ENCODE peak calls at places on chromosomes 5 and 9, in nine cellular contexts. One of them, this sample, is unnamed.

GRCh38 chr9:36358486-36358885 is 41.6 kb downstream of the RNF38 start:
- DNase-seq in GM12865: no peak
- DNase-seq in heart left ventricle: no peak
- DNase-seq in sigmoid colon: no peak
- DNase-seq in foreskin fibroblast: no peak
- DNase-seq in H1: no peak
- DNase-seq in RWPE1: no peak
- DNase-seq in NB4: no peak
- DNase-seq in fibroblast of the aortic adventitia: no peak
- DNase-seq in this sample: no peak

GRCh38 chr5:136191304-136192014 is 1.5 kb downstream of the SMIM32 start:
- DNase-seq in GM12865: no peak
- DNase-seq in heart left ventricle: no peak
- DNase-seq in sigmoid colon: peak
- DNase-seq in foreskin fibroblast: no peak
- DNase-seq in H1: no peak
- DNase-seq in RWPE1: peak
- DNase-seq in NB4: peak
- DNase-seq in fibroblast of the aortic adventitia: peak
- DNase-seq in this sample: no peak

GRCh38 chr5:132090107-132090506 is 16.5 kb downstream of the CSF2 start:
- DNase-seq in GM12865: no peak
- DNase-seq in heart left ventricle: no peak
- DNase-seq in sigmoid colon: no peak
- DNase-seq in foreskin fibroblast: peak
- DNase-seq in H1: no peak
- DNase-seq in RWPE1: peak
- DNase-seq in NB4: no peak
- DNase-seq in fibroblast of the aortic adventitia: peak
- DNase-seq in this sample: no peak

GRCh38 chr9:94925751-94926456 is 199.4 kb downstream of the AOPEP start:
- DNase-seq in GM12865: no peak
- DNase-seq in heart left ventricle: no peak
- DNase-seq in sigmoid colon: no peak
- DNase-seq in foreskin fibroblast: no peak
- DNase-seq in H1: no peak
- DNase-seq in RWPE1: no peak
- DNase-seq in NB4: no peak
- DNase-seq in fibroblast of the aortic adventitia: no peak
- DNase-seq in this sample: no peak

GRCh38 chr9:127950513-127951210 is 13.0 kb upstream of the DPM2 start:
- DNase-seq in GM12865: no peak
- DNase-seq in heart left ventricle: no peak
- DNase-seq in sigmoid colon: peak
- DNase-seq in foreskin fibroblast: no peak
- DNase-seq in H1: no peak
- DNase-seq in RWPE1: no peak
- DNase-seq in NB4: no peak
- DNase-seq in fibroblast of the aortic adventitia: no peak
- DNase-seq in this sample: no peak

GRCh38 chr9:73680831-73681230 is 529.2 kb downstream of the ANXA1 start:
- DNase-seq in GM12865: no peak
- DNase-seq in heart left ventricle: no peak
- DNase-seq in sigmoid colon: no peak
- DNase-seq in foreskin fibroblast: no peak
- DNase-seq in H1: no peak
- DNase-seq in RWPE1: no peak
- DNase-seq in NB4: no peak
- DNase-seq in fibroblast of the aortic adventitia: no peak
- DNase-seq in this sample: no peak

GRCh38 chr9:70479880-70480291 is 65.4 kb upstream of the KLF9 start:
- DNase-seq in GM12865: no peak
- DNase-seq in heart left ventricle: no peak
- DNase-seq in sigmoid colon: peak
- DNase-seq in foreskin fibroblast: peak
- DNase-seq in H1: peak
- DNase-seq in RWPE1: peak
- DNase-seq in NB4: no peak
- DNase-seq in fibroblast of the aortic adventitia: peak
- DNase-seq in this sample: no peak

GRCh38 chr9:33498387-33498786 is 24.7 kb upstream of the NOL6 start:
- DNase-seq in GM12865: peak
- DNase-seq in heart left ventricle: no peak
- DNase-seq in sigmoid colon: no peak
- DNase-seq in foreskin fibroblast: no peak
- DNase-seq in H1: no peak
- DNase-seq in RWPE1: no peak
- DNase-seq in NB4: peak
- DNase-seq in fibroblast of the aortic adventitia: peak
- DNase-seq in this sample: no peak

GRCh38 chr5:118791986-118792734 is 196.2 kb downstream of the DTWD2 start:
- DNase-seq in GM12865: peak
- DNase-seq in heart left ventricle: no peak
- DNase-seq in sigmoid colon: no peak
- DNase-seq in foreskin fibroblast: peak
- DNase-seq in H1: peak
- DNase-seq in RWPE1: peak
- DNase-seq in NB4: peak
- DNase-seq in fibroblast of the aortic adventitia: peak
- DNase-seq in this sample: peak

GRCh38 chr5:153551537-153552079 is 61.1 kb downstream of the GRIA1 start:
- DNase-seq in GM12865: no peak
- DNase-seq in heart left ventricle: no peak
- DNase-seq in sigmoid colon: no peak
- DNase-seq in foreskin fibroblast: peak
- DNase-seq in H1: peak
- DNase-seq in RWPE1: peak
- DNase-seq in NB4: no peak
- DNase-seq in fibroblast of the aortic adventitia: peak
- DNase-seq in this sample: no peak

GRCh38 chr9:74946686-74947085 is 6.0 kb downstream of the C9orf40 start:
- DNase-seq in GM12865: no peak
- DNase-seq in heart left ventricle: no peak
- DNase-seq in sigmoid colon: no peak
- DNase-seq in foreskin fibroblast: no peak
- DNase-seq in H1: no peak
- DNase-seq in RWPE1: no peak
- DNase-seq in NB4: no peak
- DNase-seq in fibroblast of the aortic adventitia: no peak
- DNase-seq in this sample: no peak

GRCh38 chr5:83922699-83923098 is 202.0 kb upstream of the HAPLN1 start:
- DNase-seq in GM12865: no peak
- DNase-seq in heart left ventricle: no peak
- DNase-seq in sigmoid colon: no peak
- DNase-seq in foreskin fibroblast: no peak
- DNase-seq in H1: no peak
- DNase-seq in RWPE1: no peak
- DNase-seq in NB4: peak
- DNase-seq in fibroblast of the aortic adventitia: no peak
- DNase-seq in this sample: no peak

GRCh38 chr9:137349471-137350033 is 47.5 kb upstream of the NRARP start:
- DNase-seq in GM12865: no peak
- DNase-seq in heart left ventricle: no peak
- DNase-seq in sigmoid colon: no peak
- DNase-seq in foreskin fibroblast: no peak
- DNase-seq in H1: no peak
- DNase-seq in RWPE1: no peak
- DNase-seq in NB4: no peak
- DNase-seq in fibroblast of the aortic adventitia: no peak
- DNase-seq in this sample: no peak

GRCh38 chr5:151155777-151156731 is 1.5 kb downstream of the ANXA6 start:
- DNase-seq in GM12865: peak
- DNase-seq in heart left ventricle: peak
- DNase-seq in sigmoid colon: peak
- DNase-seq in foreskin fibroblast: peak
- DNase-seq in H1: no peak
- DNase-seq in RWPE1: no peak
- DNase-seq in NB4: peak
- DNase-seq in fibroblast of the aortic adventitia: peak
- DNase-seq in this sample: peak

GRCh38 chr5:142012792-142013388 is at the start of gene GNPDA1:
- DNase-seq in GM12865: peak
- DNase-seq in heart left ventricle: peak
- DNase-seq in sigmoid colon: peak
- DNase-seq in foreskin fibroblast: peak
- DNase-seq in H1: peak
- DNase-seq in RWPE1: peak
- DNase-seq in NB4: peak
- DNase-seq in fibroblast of the aortic adventitia: peak
- DNase-seq in this sample: peak
- TF ChIP-seq CTCF in GM12865: peak
- TF ChIP-seq CTCF in heart left ventricle: no peak
- TF ChIP-seq CTCF in sigmoid colon: no peak
- TF ChIP-seq CTCF in foreskin fibroblast: no peak
- TF ChIP-seq CTCF in H1: no peak
- TF ChIP-seq CTCF in RWPE1: peak
- TF ChIP-seq CTCF in NB4: no peak
- TF ChIP-seq CTCF in fibroblast of the aortic adventitia: no peak
- TF ChIP-seq CTCF in this sample: no peak

GRCh38 chr5:77971965-77972544 is 195.9 kb upstream of the TBCA start:
- DNase-seq in GM12865: no peak
- DNase-seq in heart left ventricle: no peak
- DNase-seq in sigmoid colon: no peak
- DNase-seq in foreskin fibroblast: no peak
- DNase-seq in H1: no peak
- DNase-seq in RWPE1: no peak
- DNase-seq in NB4: no peak
- DNase-seq in fibroblast of the aortic adventitia: no peak
- DNase-seq in this sample: no peak

GRCh38 chr5:77974576-77974975 is 198.4 kb upstream of the TBCA start:
- DNase-seq in GM12865: no peak
- DNase-seq in heart left ventricle: no peak
- DNase-seq in sigmoid colon: no peak
- DNase-seq in foreskin fibroblast: no peak
- DNase-seq in H1: no peak
- DNase-seq in RWPE1: no peak
- DNase-seq in NB4: no peak
- DNase-seq in fibroblast of the aortic adventitia: no peak
- DNase-seq in this sample: no peak

GRCh38 chr5:77970891-77971290 is 194.8 kb upstream of the TBCA start:
- DNase-seq in GM12865: no peak
- DNase-seq in heart left ventricle: no peak
- DNase-seq in sigmoid colon: no peak
- DNase-seq in foreskin fibroblast: no peak
- DNase-seq in H1: no peak
- DNase-seq in RWPE1: no peak
- DNase-seq in NB4: no peak
- DNase-seq in fibroblast of the aortic adventitia: no peak
- DNase-seq in this sample: no peak

GRCh38 chr5:77973253-77973609 is 197.1 kb upstream of the TBCA start:
- DNase-seq in GM12865: no peak
- DNase-seq in heart left ventricle: no peak
- DNase-seq in sigmoid colon: no peak
- DNase-seq in foreskin fibroblast: no peak
- DNase-seq in H1: no peak
- DNase-seq in RWPE1: no peak
- DNase-seq in NB4: no peak
- DNase-seq in fibroblast of the aortic adventitia: no peak
- DNase-seq in this sample: no peak

DNA sequence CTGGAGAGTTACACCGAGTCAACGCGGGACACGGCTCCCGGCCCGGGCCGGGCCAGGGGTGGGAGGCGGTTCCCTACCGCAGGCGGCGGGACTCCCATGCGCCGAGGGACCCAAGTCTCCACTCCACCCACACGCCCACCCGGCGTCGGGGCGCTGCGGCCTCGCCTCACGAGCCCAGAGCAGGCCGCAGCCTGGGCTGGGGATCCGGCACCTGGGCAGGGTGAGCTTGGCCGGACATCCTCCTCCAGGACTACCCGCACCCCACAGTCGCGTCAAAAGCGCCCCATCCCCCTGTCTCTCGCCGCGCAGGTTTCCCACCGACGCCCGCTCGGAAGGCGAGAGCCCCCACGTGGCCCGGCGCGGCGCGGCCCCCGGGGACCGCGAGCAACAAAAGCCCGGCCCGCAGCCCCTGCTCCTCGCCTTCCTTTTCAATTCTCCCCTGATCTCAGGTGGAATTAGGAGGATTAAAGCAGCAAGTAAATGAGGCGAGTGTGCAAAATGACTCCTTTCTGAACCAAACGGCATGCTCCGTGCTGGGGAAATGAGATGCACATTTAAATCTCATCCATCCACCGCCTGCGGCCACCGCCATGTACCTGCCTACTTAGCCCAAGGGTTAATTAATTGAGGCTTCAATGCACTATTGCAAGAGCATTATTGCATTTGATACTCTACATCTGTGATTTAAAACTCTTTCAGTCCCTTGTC is 196.6 kb upstream of the TBCA start:
- DNase-seq in GM12865: peak
- DNase-seq in heart left ventricle: no peak
- DNase-seq in sigmoid colon: no peak
- DNase-seq in foreskin fibroblast: no peak
- DNase-seq in H1: no peak
- DNase-seq in RWPE1: no peak
- DNase-seq in NB4: no peak
- DNase-seq in fibroblast of the aortic adventitia: no peak
- DNase-seq in this sample: peak
- TF ChIP-seq CTCF in GM12865: peak
- TF ChIP-seq CTCF in heart left ventricle: no peak
- TF ChIP-seq CTCF in sigmoid colon: no peak
- TF ChIP-seq CTCF in foreskin fibroblast: peak
- TF ChIP-seq CTCF in H1: peak
- TF ChIP-seq CTCF in RWPE1: no peak
- TF ChIP-seq CTCF in NB4: no peak
- TF ChIP-seq CTCF in fibroblast of the aortic adventitia: no peak
- TF ChIP-seq CTCF in this sample: peak

GRCh38 chr9:21800931-21801682 is 1.3 kb upstream of the MTAP start:
- DNase-seq in GM12865: no peak
- DNase-seq in heart left ventricle: no peak
- DNase-seq in sigmoid colon: no peak
- DNase-seq in foreskin fibroblast: no peak
- DNase-seq in H1: no peak
- DNase-seq in RWPE1: no peak
- DNase-seq in NB4: no peak
- DNase-seq in fibroblast of the aortic adventitia: peak
- DNase-seq in this sample: no peak
- TF ChIP-seq CTCF in GM12865: no peak
- TF ChIP-seq CTCF in heart left ventricle: no peak
- TF ChIP-seq CTCF in sigmoid colon: no peak
- TF ChIP-seq CTCF in foreskin fibroblast: no peak
- TF ChIP-seq CTCF in H1: no peak
- TF ChIP-seq CTCF in RWPE1: no peak
- TF ChIP-seq CTCF in NB4: no peak
- TF ChIP-seq CTCF in fibroblast of the aortic adventitia: no peak
- TF ChIP-seq CTCF in this sample: no peak

DNA sequence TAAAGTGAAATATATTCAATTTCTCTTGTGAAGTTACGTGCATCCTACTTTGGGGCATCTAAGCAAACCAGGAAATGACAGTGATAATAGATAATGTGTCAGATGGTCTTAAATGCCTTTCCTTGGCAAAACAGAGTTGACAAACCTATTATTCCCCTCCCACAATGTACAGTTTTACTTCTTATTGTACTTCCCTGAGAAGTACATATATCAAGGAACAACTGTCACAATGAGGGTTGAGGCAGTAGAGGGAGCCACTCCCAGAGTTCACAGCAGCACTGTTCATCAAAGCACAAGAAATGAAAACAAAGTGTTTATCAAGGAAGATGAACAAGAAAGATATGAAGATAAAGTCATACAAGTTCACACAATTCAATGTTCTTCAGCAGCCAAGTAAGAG is 41.1 kb downstream of the ELAVL2 start:
- DNase-seq in GM12865: no peak
- DNase-seq in heart left ventricle: no peak
- DNase-seq in sigmoid colon: no peak
- DNase-seq in foreskin fibroblast: no peak
- DNase-seq in H1: no peak
- DNase-seq in RWPE1: no peak
- DNase-seq in NB4: peak
- DNase-seq in fibroblast of the aortic adventitia: no peak
- DNase-seq in this sample: no peak
- TF ChIP-seq CTCF in GM12865: no peak
- TF ChIP-seq CTCF in heart left ventricle: no peak
- TF ChIP-seq CTCF in sigmoid colon: no peak
- TF ChIP-seq CTCF in foreskin fibroblast: no peak
- TF ChIP-seq CTCF in H1: no peak
- TF ChIP-seq CTCF in RWPE1: no peak
- TF ChIP-seq CTCF in NB4: no peak
- TF ChIP-seq CTCF in fibroblast of the aortic adventitia: no peak
- TF ChIP-seq CTCF in this sample: no peak